ENCODE peak calls at places on chromosomes 3 and 15, in six cellular contexts. Z, X, T, O, P and S are unnamed samples.

GRCh38 chr3:176663376-176663775 is 533.9 kb downstream of the TBL1XR1 start:
- DNase-seq in Z (no peak), X (no peak), T (no peak), O (no peak), P (no peak), S (no peak)

GRCh38 chr3:132351222-132351806 is 34.1 kb downstream of the ACP3 start:
- DNase-seq in Z (no peak), X (no peak), T (no peak), O (no peak), P (no peak), S (no peak)

GRCh38 chr15:50813865-50814264 is 48.4 kb upstream of the SPPL2A start:
- DNase-seq in Z (no peak), X (no peak), T (no peak), O (no peak), P (no peak), S (no peak)

GRCh38 chr3:8970971-8971589 is 7.8 kb upstream of the RAD18 start:
- DNase-seq in Z (no peak), X (peak; percentile 70), T (no peak), O (peak; percentile 74), P (no peak), S (no peak)

GRCh38 chr15:100022426-100022825 is 289.2 kb upstream of the LYSMD4 start:
- DNase-seq in Z (no peak), X (no peak), T (no peak), O (no peak), P (no peak), S (no peak)

GRCh38 chr15:33022629-33023028 is 171.9 kb downstream of the FMN1 start:
- DNase-seq in Z (peak; percentile 56), X (no peak), T (peak; percentile 7), O (no peak), P (peak; percentile 86), S (peak; percentile 70)

GRCh38 chr15:56760186-56760585 is 26.9 kb upstream of the ZNF280D start:
- DNase-seq in Z (no peak), X (no peak), T (no peak), O (no peak), P (no peak), S (no peak)

GRCh38 chr3:179323197-179323901 is 518 bp downstream of the ZNF639 start:
- DNase-seq in Z (peak; percentile 90), X (peak; percentile 66), T (peak; percentile 25), O (peak; percentile 67), P (peak; percentile 86), S (no peak)

GRCh38 chr3:50552598-50552997 is 14.9 kb downstream of the C3orf18 start:
- DNase-seq in Z (no peak), X (no peak), T (no peak), O (no peak), P (no peak), S (no peak)

GRCh38 chr3:60469481-60469880 is 781.8 kb downstream of the FHIT start:
- DNase-seq in Z (no peak), X (no peak), T (no peak), O (no peak), P (no peak), S (no peak)

GRCh38 chr3:13079051-13079450 is 5.8 kb upstream of the IQSEC1 start:
- DNase-seq in Z (peak; percentile 73), X (no peak), T (no peak), O (no peak), P (no peak), S (no peak)

GRCh38 chr3:112425858-112426750 is 73.2 kb downstream of the BTLA start:
- DNase-seq in Z (no peak), X (no peak), T (no peak), O (no peak), P (no peak), S (no peak)